ENCODE peak calls at places on chromosomes 16 and 17, in seven cellular contexts. A, P, F, L, C, O and D are unnamed samples.

GRCh38 chr17:83035722-83036121 is 43.7 kb upstream of the METRNL start:
- DNase-seq in A (no peak), P (no peak), F (no peak), L (no peak), C (no peak), O (no peak), D (no peak)

GRCh38 chr17:34723875-34724274 is 144.5 kb downstream of the TMEM132E start:
- DNase-seq in A (no peak), P (peak; percentile 16), F (no peak), L (no peak), C (no peak), O (no peak), D (no peak)

GRCh38 chr16:6957676-6958075 is 375.0 kb upstream of the RBFOX1 start:
- DNase-seq in A (no peak), P (no peak), F (no peak), L (no peak), C (peak; percentile 26), O (no peak), D (no peak)

GRCh38 chr16:1535391-1536291 is 2.2 kb downstream of the TMEM204 start:
- DNase-seq in A (no peak), P (no peak), F (no peak), L (no peak), C (no peak), O (no peak), D (no peak)

GRCh38 chr17:41008811-41009210 is at the start of gene KRTAP3-1:
- DNase-seq in A (no peak), P (peak; percentile 48), F (no peak), L (no peak), C (no peak), O (no peak), D (no peak)

GRCh38 chr16:12426122-12426521 is 377.6 kb downstream of the CPPED1 start:
- DNase-seq in A (peak; percentile 26), P (no peak), F (peak; percentile 29), L (no peak), C (peak; percentile 54), O (peak; percentile 12), D (no peak)

GRCh38 chr17:17139972-17140589 is 66.1 kb downstream of the PLD6 start:
- DNase-seq in A (no peak), P (peak; percentile 64), F (no peak), L (no peak), C (no peak), O (no peak), D (no peak)

GRCh38 chr17:47999612-48000011 is 28.7 kb downstream of the CDK5RAP3 start:
- DNase-seq in A (peak; percentile 72), P (no peak), F (peak; percentile 39), L (no peak), C (peak; percentile 49), O (no peak), D (no peak)

GRCh38 chr17:75557852-75558665 is 29.5 kb upstream of the MYO15B start:
- DNase-seq in A (no peak), P (no peak), F (no peak), L (no peak), C (no peak), O (no peak), D (no peak)
- H4K8ac ChIP-seq in A (no peak overlapping the region), P (no peak overlapping the region), F (peak overlapping the region; percentile 43), L (no peak overlapping the region), C (no peak overlapping the region), O (no peak overlapping the region), D (no peak overlapping the region)

DNA sequence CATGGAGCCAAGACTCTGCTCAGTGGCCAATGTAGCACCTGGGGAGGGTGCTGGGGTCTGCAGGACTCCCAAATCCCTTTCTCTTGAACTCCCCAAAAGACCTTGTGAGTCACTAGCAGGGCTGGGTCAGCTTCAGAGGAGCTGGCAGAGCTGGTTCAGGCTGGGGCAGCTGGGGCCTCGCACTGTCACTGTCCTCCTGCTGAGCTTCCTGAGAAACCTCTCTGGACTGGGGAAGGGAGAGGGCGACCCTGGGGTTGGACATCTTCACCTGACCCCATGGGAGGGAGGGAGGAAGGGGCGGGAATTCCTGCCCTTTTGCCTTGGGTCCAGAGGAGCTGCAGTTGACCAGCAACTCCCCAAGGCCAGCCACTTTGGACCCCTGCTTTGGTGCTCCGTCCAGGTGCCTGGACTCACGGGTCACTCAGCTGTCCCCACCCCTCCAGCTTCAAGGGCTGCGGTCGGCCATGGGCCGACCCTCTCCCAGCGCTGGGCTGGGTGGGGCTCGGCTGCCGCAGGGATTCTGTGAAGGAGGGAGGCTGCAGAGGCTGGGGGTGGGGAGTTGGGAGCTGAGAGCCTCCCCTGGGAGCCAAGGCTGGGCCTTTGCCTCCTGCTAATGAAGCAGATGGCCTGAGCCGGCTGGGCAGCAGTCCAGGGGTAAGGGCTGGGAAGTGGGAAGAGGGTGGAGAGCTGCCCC is 9.2 kb downstream of the FMNL1 start:
- DNase-seq in A (peak; percentile 33), P (peak; percentile 39), F (peak; percentile 38), L (no peak), C (no peak), O (no peak), D (no peak)
- H3K4me2 ChIP-seq in A (no peak overlapping the region), P (no peak overlapping the region), F (no peak overlapping the region), L (no peak overlapping the region), C (no peak overlapping the region), O (no peak overlapping the region), D (no peak overlapping the region)

DNA sequence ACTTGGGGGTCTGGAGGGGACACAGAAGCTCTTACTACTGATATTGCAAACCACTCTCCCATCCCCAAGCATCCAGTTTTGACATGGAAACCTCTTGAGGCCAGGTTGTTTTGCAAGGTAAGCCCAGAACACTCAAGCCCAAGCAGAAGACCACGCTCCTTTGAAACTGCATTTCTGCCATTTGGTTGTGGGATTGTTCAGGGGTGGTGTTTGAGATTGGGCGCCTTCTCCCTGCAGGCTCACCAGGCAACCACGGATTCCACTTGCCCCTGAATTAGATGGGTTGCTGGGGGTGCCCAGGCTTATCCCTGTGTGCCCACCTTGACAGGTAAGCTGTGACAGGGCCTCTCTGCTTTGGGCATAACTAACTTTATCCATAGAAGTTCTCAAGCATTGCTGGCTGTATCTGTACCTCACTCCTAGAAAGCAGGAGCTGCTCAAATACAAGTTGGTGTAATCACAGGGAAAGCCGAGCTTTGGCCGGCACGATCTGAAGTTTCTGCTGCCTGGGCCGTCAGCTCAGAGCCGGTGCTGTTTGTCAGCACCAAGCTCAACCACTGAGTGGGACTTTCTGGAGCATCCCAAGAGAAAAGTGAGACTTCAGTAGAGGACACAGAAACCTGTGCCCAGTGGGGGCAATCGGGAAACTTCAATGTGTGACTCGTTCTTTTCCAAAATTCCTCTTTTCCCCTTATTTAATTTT is 93.6 kb downstream of the CYLD start:
- DNase-seq in A (no peak), P (no peak), F (no peak), L (peak; percentile 28), C (no peak), O (no peak), D (no peak)
- H3K18ac ChIP-seq in A (no peak overlapping the region), P (no peak overlapping the region), F (no peak overlapping the region), L (no peak overlapping the region), C (no peak overlapping the region), O (no peak overlapping the region), D (no peak overlapping the region)

DNA sequence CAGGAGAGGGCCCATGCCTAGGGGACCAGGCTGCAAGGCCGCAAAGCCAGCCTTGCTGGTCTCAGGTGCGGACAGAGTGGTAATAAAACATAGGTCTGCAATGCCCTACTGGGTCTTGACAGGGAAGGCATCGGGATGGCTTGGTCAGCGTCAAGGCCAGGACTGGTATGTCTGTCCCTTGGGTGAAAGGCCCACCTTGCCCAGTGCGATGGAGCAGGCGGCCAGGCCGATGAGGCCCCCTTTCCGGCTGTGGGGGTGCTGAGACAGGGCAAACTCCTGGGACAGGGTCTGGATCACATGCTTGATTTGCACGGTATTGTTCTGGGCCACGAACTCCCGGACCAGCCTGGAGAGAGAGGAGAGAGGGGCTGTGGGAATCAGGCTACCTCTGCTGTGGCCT is 14.9 kb downstream of the VAC14 start:
- DNase-seq in A (no peak), P (peak; percentile 16), F (no peak), L (no peak), C (no peak), O (no peak), D (no peak)
- H4K8ac ChIP-seq in A (no peak overlapping the region), P (no peak overlapping the region), F (no peak overlapping the region), L (no peak overlapping the region), C (no peak overlapping the region), O (no peak overlapping the region), D (no peak overlapping the region)

GRCh38 chr16:72051818-72052217 is 2.5 kb upstream of the HP start:
- DNase-seq in A (no peak), P (no peak), F (no peak), L (no peak), C (no peak), O (no peak), D (no peak)
- H3K4me2 ChIP-seq in A (no peak overlapping the region), P (no peak overlapping the region), F (no peak overlapping the region), L (no peak overlapping the region), C (no peak overlapping the region), O (no peak overlapping the region), D (no peak overlapping the region)

GRCh38 chr16:9837481-9837880 is 344.7 kb downstream of the GRIN2A start:
- DNase-seq in A (no peak), P (no peak), F (no peak), L (no peak), C (no peak), O (no peak), D (no peak)
- H3K18ac ChIP-seq in A (no peak overlapping the region), P (no peak overlapping the region), F (no peak overlapping the region), L (no peak overlapping the region), C (no peak overlapping the region), O (no peak overlapping the region), D (no peak overlapping the region)

GRCh38 chr17:72661945-72662826 is 430.3 kb downstream of the SLC39A11 start:
- DNase-seq in A (no peak), P (no peak), F (no peak), L (no peak), C (no peak), O (no peak), D (no peak)
- H4K8ac ChIP-seq in A (no peak overlapping the region), P (no peak overlapping the region), F (no peak overlapping the region), L (no peak overlapping the region), C (no peak overlapping the region), O (no peak overlapping the region), D (no peak overlapping the region)

GRCh38 chr16:84755004-84755672 is 55.3 kb downstream of the USP10 start:
- DNase-seq in A (no peak), P (no peak), F (no peak), L (no peak), C (no peak), O (no peak), D (no peak)
- H3K4me2 ChIP-seq in A (no peak overlapping the region), P (no peak overlapping the region), F (no peak overlapping the region), L (no peak overlapping the region), C (no peak overlapping the region), O (no peak overlapping the region), D (no peak overlapping the region)

DNA sequence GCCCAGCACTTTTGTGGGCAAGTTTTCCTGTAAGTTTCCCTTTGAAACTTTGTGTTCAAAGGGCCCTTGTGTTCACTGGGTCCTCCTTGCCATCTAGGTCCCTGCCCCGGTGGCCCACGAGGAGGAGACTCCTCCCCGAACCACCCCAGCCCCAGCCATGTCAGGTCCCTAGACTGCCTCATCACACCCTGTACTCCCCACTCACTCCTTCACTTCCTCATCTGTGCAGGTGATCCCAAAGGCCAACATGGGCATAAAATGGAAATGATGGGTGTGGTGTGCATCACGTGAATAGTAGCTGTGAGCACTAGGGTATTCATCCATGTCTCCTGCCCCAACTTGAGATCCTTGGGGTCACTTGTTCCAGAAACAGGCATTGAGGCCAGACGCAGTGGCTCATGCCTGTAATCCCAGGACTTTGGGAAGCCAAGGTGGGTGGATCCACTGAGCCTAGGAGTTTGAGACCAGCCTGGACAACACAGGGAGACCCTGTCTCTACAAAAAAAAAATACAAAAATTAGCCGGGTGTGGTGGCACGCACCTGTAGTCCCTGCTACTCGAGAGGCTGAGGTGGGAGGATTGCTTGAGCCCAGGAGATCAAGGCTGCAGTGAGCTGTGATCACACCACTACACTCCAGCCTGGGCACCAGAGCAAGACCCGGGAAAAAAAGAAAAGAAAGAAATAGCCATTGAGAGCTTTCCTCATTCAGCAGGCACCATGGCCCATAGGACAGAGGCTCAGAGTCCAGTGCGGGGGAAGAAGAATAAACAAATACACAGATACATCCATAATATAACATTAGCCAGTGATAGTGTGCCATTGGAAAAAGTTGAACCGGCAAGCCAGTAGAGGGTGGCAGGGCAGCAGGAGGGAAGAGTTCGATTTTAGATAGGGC is 74.5 kb downstream of the KATNIP start:
- DNase-seq in A (no peak), P (no peak), F (no peak), L (no peak), C (no peak), O (no peak), D (no peak)
- H3K18ac ChIP-seq in A (no peak overlapping the region), P (no peak overlapping the region), F (no peak overlapping the region), L (no peak overlapping the region), C (no peak overlapping the region), O (no peak overlapping the region), D (no peak overlapping the region)